ENCODE peak calls at places on chromosome 11, in six cellular contexts. J is IMR-90, U is H1, G is H9, K is neuronal stem cell, V is mesenchymal stem cell. A is an unnamed sample.

GRCh38 chr11:134032501-134033091 is 36.3 kb upstream of the JAM3 start:
- DNase-seq in J (no peak), U (no peak), G (no peak), K (no peak), V (no peak), A (no peak)

GRCh38 chr11:20156280-20156875 is 3.9 kb downstream of the DBX1 start:
- DNase-seq in J (no peak), U (no peak), G (peak), K (no peak), V (no peak), A (peak)

GRCh38 chr11:109089144-109089543 is 332.8 kb upstream of the C11orf87 start:
- DNase-seq in J (no peak), U (no peak), G (no peak), K (no peak), V (no peak), A (no peak)

GRCh38 chr11:85299247-85299646 is 327.9 kb downstream of the DLG2 start:
- DNase-seq in J (no peak), U (no peak), G (no peak), K (no peak), V (peak), A (peak)

GRCh38 chr11:20364412-20364792 is 888 bp downstream of the HTATIP2 start:
- DNase-seq in J (no peak), U (no peak), G (peak), K (no peak), V (no peak), A (no peak)

GRCh38 chr11:123152951-123153350 is 42.1 kb downstream of the CLMP start:
- DNase-seq in J (no peak), U (no peak), G (no peak), K (no peak), V (no peak), A (no peak)

GRCh38 chr11:67401495-67402191 is at the start of gene PPP1CA:
- DNase-seq in J (peak), U (peak), G (peak), K (peak), V (peak), A (peak)

GRCh38 chr11:3669742-3670183 is 1.4 kb downstream of the CHRNA10 start:
- DNase-seq in J (no peak), U (no peak), G (no peak), K (no peak), V (no peak), A (no peak)

GRCh38 chr11:23021287-23021863 is 161.1 kb upstream of the CCDC179 start:
- DNase-seq in J (peak), U (peak), G (no peak), K (peak), V (peak), A (peak)

GRCh38 chr11:72598901-72599300 is 75.3 kb downstream of the PDE2A start:
- DNase-seq in J (peak), U (no peak), G (peak), K (peak), V (peak), A (peak)

GRCh38 chr11:27420722-27421572 is 51.6 kb downstream of the LGR4 start:
- DNase-seq in J (no peak), U (no peak), G (no peak), K (no peak), V (peak), A (peak)

GRCh38 chr11:127195791-127196190 is 195.2 kb upstream of the KIRREL3 start:
- DNase-seq in J (no peak), U (no peak), G (no peak), K (no peak), V (no peak), A (no peak)

GRCh38 chr11:22521226-22521625 is 104.4 kb downstream of the FANCF start:
- DNase-seq in J (peak), U (no peak), G (no peak), K (no peak), V (peak), A (peak)

GRCh38 chr11:94604496-94604895 is 37.3 kb downstream of the PIWIL4 start:
- DNase-seq in J (peak), U (no peak), G (no peak), K (no peak), V (peak), A (peak)

GRCh38 chr11:27721505-27722116 is 21.4 kb upstream of the BDNF start:
- DNase-seq in J (no peak), U (no peak), G (no peak), K (no peak), V (peak), A (peak)

GRCh38 chr11:23539556-23539955 is 679.3 kb upstream of the CCDC179 start:
- DNase-seq in J (no peak), U (no peak), G (no peak), K (no peak), V (no peak), A (no peak)

GRCh38 chr11:12694182-12694531 is 19.9 kb downstream of the TEAD1 start:
- DNase-seq in J (peak), U (no peak), G (no peak), K (no peak), V (no peak), A (no peak)

GRCh38 chr11:134229131-134229790 is 4.8 kb downstream of the VPS26B start:
- DNase-seq in J (no peak), U (no peak), G (no peak), K (no peak), V (no peak), A (no peak)

GRCh38 chr11:93005239-93005638 is 35.8 kb downstream of the MTNR1B start:
- DNase-seq in J (peak), U (no peak), G (no peak), K (no peak), V (no peak), A (no peak)

GRCh38 chr11:88117281-88117858 is 57.9 kb downstream of the RAB38 start:
- DNase-seq in J (no peak), U (no peak), G (no peak), K (no peak), V (no peak), A (no peak)

GRCh38 chr11:63505857-63506528 is at the start of gene LGALS12:
- DNase-seq in J (no peak), U (no peak), G (peak), K (no peak), V (no peak), A (peak)

GRCh38 chr11:68053117-68053516 is 14.3 kb downstream of the TCIRG1 start:
- DNase-seq in J (no peak), U (no peak), G (peak), K (no peak), V (peak), A (peak)

GRCh38 chr11:76282786-76283185 is 76.5 kb upstream of the WNT11 start:
- DNase-seq in J (no peak), U (no peak), G (no peak), K (no peak), V (no peak), A (no peak)

DNA sequence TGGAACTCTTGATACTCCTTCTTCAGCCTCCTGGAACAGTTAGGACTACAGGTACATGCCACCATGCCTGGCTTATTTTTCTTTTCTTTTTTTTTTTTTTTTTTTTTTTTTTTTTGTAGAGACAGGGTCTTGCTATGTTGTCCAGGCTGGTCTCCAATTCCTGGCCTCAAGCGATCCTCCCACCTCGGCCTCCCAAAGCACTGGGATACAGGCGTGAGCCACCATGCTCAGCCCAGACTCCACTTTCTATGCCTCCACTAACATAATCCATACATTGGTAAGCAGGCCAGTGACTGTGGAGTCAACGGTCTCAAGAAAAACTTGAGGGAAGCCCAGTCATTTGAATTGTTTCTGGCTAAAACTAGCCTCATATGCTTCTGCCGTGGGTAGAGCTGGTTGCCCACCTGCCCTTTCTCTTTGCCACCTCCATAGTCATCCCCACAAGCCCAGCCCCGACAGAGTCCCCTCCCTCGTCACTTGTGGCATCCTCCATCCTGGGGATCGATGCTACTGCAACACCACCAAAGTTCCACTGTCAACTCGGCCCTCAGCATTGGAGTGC is 2.4 kb downstream of the SCN2B start:
- DNase-seq in J (no peak), U (no peak), G (no peak), K (no peak), V (no peak), A (no peak)
- H3K23ac ChIP-seq in J (no peak), U (no peak), G (no peak), K (no peak), V (no peak), A (no peak)

GRCh38 chr11:6876325-6876724 is at the start of gene OR10A4:
- DNase-seq in J (no peak), U (no peak), G (no peak), K (no peak), V (no peak), A (no peak)
- H3K23ac ChIP-seq in J (no peak), U (no peak), G (no peak), K (no peak), V (no peak), A (no peak)

GRCh38 chr11:113989381-113989780 is 14.5 kb downstream of the HTR3A start:
- DNase-seq in J (no peak), U (no peak), G (no peak), K (no peak), V (no peak), A (no peak)
- H3K23ac ChIP-seq in J (no peak), U (no peak), G (no peak), K (no peak), V (no peak), A (no peak)

DNA sequence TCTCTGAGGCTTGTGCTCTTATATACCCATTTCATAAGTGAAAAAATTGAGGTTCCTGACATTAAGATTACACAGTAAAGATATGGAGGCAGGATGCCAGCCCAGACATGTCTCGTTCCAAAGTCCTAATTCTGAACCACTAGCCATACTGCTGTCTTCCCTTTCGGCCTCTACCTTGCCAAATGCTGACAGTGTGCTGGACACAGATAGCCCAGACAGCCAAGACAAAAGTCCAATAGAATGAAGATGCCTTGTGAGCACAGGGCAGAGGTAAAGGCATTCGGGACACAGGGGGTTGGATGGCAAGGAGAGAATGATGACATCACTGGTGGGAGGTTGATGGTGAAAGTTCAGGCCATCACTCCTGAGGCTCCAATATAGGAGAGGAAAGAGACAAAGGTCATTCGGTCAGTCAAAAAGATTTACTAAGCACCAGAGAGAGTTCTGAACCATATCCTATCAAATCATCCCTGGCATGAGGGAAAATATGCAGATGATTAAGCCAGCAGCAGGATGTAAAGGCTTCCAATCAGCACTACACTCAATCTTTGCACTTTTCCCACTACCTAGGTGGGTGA is 174.0 kb upstream of the MTMR2 start:
- DNase-seq in J (peak), U (no peak), G (no peak), K (no peak), V (peak), A (no peak)
- H3K23ac ChIP-seq in J (peak), U (no peak), G (no peak), K (no peak), V (no peak), A (no peak)

GRCh38 chr11:120547871-120548681 is 36.5 kb downstream of the GRIK4 start:
- DNase-seq in J (peak), U (no peak), G (no peak), K (no peak), V (peak), A (peak)
- H3K23ac ChIP-seq in J (peak), U (no peak), G (no peak), K (no peak), V (no peak), A (no peak)

A was measured in mesendoderm.